ENCODE peak calls at places on chromosome 21, in six cellular contexts. W is breast epithelium; S is mesenchymal stem cell; Z is activated T-cell treated with anti-CD3 and anti-CD28 coated beads, Interleukin-2, amount 50 U/mL, for 4 hours; F is stimulated activated CD8-positive, alpha-beta memory T cell treated with anti-CD3 and anti-CD28 coated beads, Interleukin-4, amount 100 ng/mL, for 1 hour; V is stimulated activated CD4-positive, alpha-beta T cell treated with anti-CD3 and anti-CD28 coated beads, Interleukin-12 subunit alpha, Interleukin-12 subunit beta, amount 100 ng/mL, for 4 hours. Q is an unnamed sample.

GRCh38 chr21:43287111-43287973 is 118.5 kb downstream of the CRYAA start:
- DNase-seq in W (no peak), S (no peak), Z (no peak), F (no peak), V (no peak), Q (no peak)

GRCh38 chr21:40757366-40757765 is 89.6 kb downstream of the DSCAM start:
- DNase-seq in W (no peak), S (no peak), Z (no peak), F (no peak), V (no peak), Q (no peak)

GRCh38 chr21:44927587-44928461 is 7.1 kb upstream of the ITGB2 start:
- DNase-seq in W (no peak), S (peak; percentile 76), Z (peak; percentile 92), F (peak; percentile 64), V (peak; percentile 91), Q (no peak)

GRCh38 chr21:42684109-42684916 is 30.9 kb downstream of the PDE9A start:
- DNase-seq in W (no peak), S (no peak), Z (peak; percentile 29), F (no peak), V (peak; percentile 40), Q (peak; percentile 3)

GRCh38 chr21:36135391-36136094 is 664 bp downstream of the CBR3 start:
- DNase-seq in W (peak; percentile 70), S (peak; percentile 89), Z (peak; percentile 32), F (no peak), V (peak; percentile 43), Q (peak; percentile 75)

GRCh38 chr21:41507521-41508414 is at the start of gene TMPRSS2:
- DNase-seq in W (peak; percentile 70), S (no peak), Z (no peak), F (no peak), V (no peak), Q (no peak)

GRCh38 chr21:44869860-44870747 is 3.4 kb downstream of the PTTG1IP start:
- DNase-seq in W (no peak), S (peak; percentile 97), Z (no peak), F (no peak), V (no peak), Q (peak; percentile 94)

GRCh38 chr21:40658237-40658636 is 188.7 kb downstream of the DSCAM start:
- DNase-seq in W (no peak), S (no peak), Z (no peak), F (no peak), V (no peak), Q (no peak)

GRCh38 chr21:32756096-32756495 is 15.5 kb downstream of the PAXBP1 start:
- DNase-seq in W (no peak), S (no peak), Z (no peak), F (no peak), V (no peak), Q (no peak)

GRCh38 chr21:21101911-21102310 is 103.7 kb downstream of the NCAM2 start:
- DNase-seq in W (no peak), S (peak; percentile 54), Z (no peak), F (no peak), V (no peak), Q (no peak)

GRCh38 chr21:29155118-29155932 is 24.9 kb downstream of the MAP3K7CL start:
- DNase-seq in W (peak; percentile 52), S (no peak), Z (no peak), F (no peak), V (no peak), Q (peak; percentile 44)

GRCh38 chr21:45542242-45542666 is at the start of gene SLC19A1:
- DNase-seq in W (peak; percentile 63), S (peak; percentile 45), Z (peak; percentile 75), F (no peak), V (peak; percentile 80), Q (peak; percentile 74)

GRCh38 chr21:41764558-41765392 is 2.1 kb downstream of the RIPK4 start:
- DNase-seq in W (no peak), S (no peak), Z (no peak), F (no peak), V (no peak), Q (no peak)